ENCODE peak calls at places on chromosomes 6 and 20, in four cellular contexts. M is T-helper 2 cell; W is neural progenitor cell; H is stimulated activated CD4-positive, alpha-beta T cell treated with anti-CD3 and anti-CD28 coated beads, Interleukin-12 subunit alpha, Interleukin-12 subunit beta, amount 100 ng/mL, for 4 hours. L is an unnamed sample.
A peak's percentile ranks its signal among the peaks of the same experiment; 100 is the strongest.

GRCh38 chr6:13412639-13413465 is 74.5 kb downstream of the GFOD1 start:
- DNase-seq in H (no peak), W (peak; percentile 10), M (no peak), L (no peak)

GRCh38 chr20:38159539-38159938 is 5.5 kb downstream of the TGM2 start:
- DNase-seq in W (no peak), M (no peak), H (no peak), L (no peak)

GRCh38 chr20:63058696-63059335 is 52.1 kb upstream of the BHLHE23 start:
- DNase-seq in W (no peak), H (no peak), M (no peak), L (peak; percentile 6)

GRCh38 chr6:16056263-16056870 is 72.5 kb upstream of the MYLIP start:
- DNase-seq in M (peak; percentile 37), H (no peak), W (no peak), L (no peak)

GRCh38 chr6:159788757-159789376 is 535 bp downstream of the TCP1 start:
- DNase-seq in H (peak; percentile 13), M (peak; percentile 31), W (peak; percentile 60), L (peak; percentile 25)

GRCh38 chr6:149318581-149319286 is 1.2 kb downstream of the TAB2 start:
- DNase-seq in M (peak; percentile 76), W (peak; percentile 38), H (no peak), L (peak; percentile 49)

GRCh38 chr6:42745083-42745637 is 743 bp downstream of the TBCC start:
- DNase-seq in M (peak; percentile 54), H (no peak), W (peak; percentile 44), L (peak; percentile 16)

GRCh38 chr6:121434037-121434770 is 1.2 kb upstream of the GJA1 start:
- DNase-seq in H (no peak), M (no peak), W (peak; percentile 39), L (no peak)

GRCh38 chr6:43412541-43412940 is 14.8 kb upstream of the ABCC10 start:
- DNase-seq in H (no peak), M (no peak), W (no peak), L (no peak)

GRCh38 chr6:26352315-26352714 is 12.7 kb upstream of the BTN3A2 start:
- DNase-seq in W (no peak), H (no peak), M (no peak), L (no peak)